ENCODE peak calls at places on chromosome 2, in ten cellular contexts. A is CD8-positive, alpha-beta T cell; F is cardiac muscle cell; G is PC-3; R is upper lobe of left lung; M is right lobe of liver; P is cardiac fibroblast; B is BE2C; L is ovary; Q is astrocyte of the spinal cord. Y is an unnamed sample.

GRCh38 chr2:6372317-6372903 is 493.3 kb downstream of the CMPK2 start:
- DNase-seq in F (no peak), P (no peak), M (no peak), Q (peak), G (no peak), L (no peak), R (no peak), B (no peak), A (no peak), Y (peak)

GRCh38 chr2:225041871-225042799 is at the start of gene DOCK10:
- DNase-seq in B (peak), R (peak), Q (peak), G (peak), L (peak), F (peak), P (peak), M (peak), A (peak), Y (peak)

GRCh38 chr2:193929131-193929530 is 1727.9 kb upstream of the SLC39A10 start:
- DNase-seq in R (no peak), L (no peak), F (no peak), M (no peak), P (peak), G (no peak), Q (no peak), A (no peak), B (peak), Y (no peak)

GRCh38 chr2:179460530-179460929 is 195.9 kb upstream of the SESTD1 start:
- DNase-seq in Q (peak), R (no peak), B (no peak), F (no peak), P (peak), L (peak), G (peak), M (no peak), A (no peak), Y (no peak)

GRCh38 chr2:160375802-160376469 is 117.7 kb downstream of the RBMS1 start:
- DNase-seq in F (no peak), A (no peak), B (no peak), L (no peak), R (no peak), P (peak), M (no peak), G (peak), Q (peak), Y (no peak)

GRCh38 chr2:223641062-223641461 is 38.9 kb upstream of the SCG2 start:
- DNase-seq in A (no peak), L (no peak), R (no peak), B (peak), M (no peak), P (no peak), F (no peak), Q (no peak), G (peak), Y (no peak)

GRCh38 chr2:74552914-74553811 is 579 bp downstream of the LOXL3 start:
- DNase-seq in G (no peak), R (peak), L (peak), A (no peak), M (no peak), Q (no peak), B (peak), P (peak), F (peak), Y (peak)

GRCh38 chr2:218802595-218802994 is 20.6 kb downstream of the CYP27A1 start:
- DNase-seq in M (no peak), P (no peak), A (no peak), B (no peak), F (no peak), L (no peak), R (no peak), Q (no peak), G (no peak), Y (no peak)

GRCh38 chr2:162257416-162257815 is 14.2 kb upstream of the FAP start:
- DNase-seq in M (no peak), F (no peak), G (no peak), L (no peak), B (no peak), P (no peak), R (no peak), A (no peak), Q (no peak), Y (no peak)

GRCh38 chr2:96815326-96816126 is 542 bp upstream of the CNNM3 start:
- DNase-seq in L (no peak), M (peak), R (no peak), B (no peak), G (peak), P (peak), F (no peak), Q (peak), A (no peak), Y (peak)

GRCh38 chr2:167785606-167786005 is 461.8 kb downstream of the STK39 start:
- DNase-seq in A (no peak), L (no peak), G (no peak), P (no peak), R (no peak), Q (peak), F (no peak), M (no peak), B (no peak), Y (no peak)

GRCh38 chr2:155310589-155310988 is 612.1 kb downstream of the KCNJ3 start:
- DNase-seq in Q (peak), P (peak), B (no peak), L (no peak), G (peak), F (peak), A (no peak), M (no peak), R (no peak), Y (no peak)

GRCh38 chr2:102764083-102764482 is 2.3 kb downstream of the TMEM182 start:
- DNase-seq in A (no peak), B (no peak), P (no peak), G (no peak), R (no peak), L (no peak), Q (peak), M (no peak), F (no peak), Y (no peak)

GRCh38 chr2:174919886-174920595 is 85.1 kb downstream of the CHN1 start:
- DNase-seq in A (no peak), M (no peak), Q (no peak), B (no peak), P (no peak), L (no peak), F (no peak), R (no peak), G (no peak), Y (no peak)

GRCh38 chr2:218419630-218420216 is 800 bp downstream of the VIL1 start:
- DNase-seq in Q (no peak), G (no peak), F (peak), L (no peak), R (no peak), A (no peak), B (no peak), P (no peak), M (no peak), Y (peak)

GRCh38 chr2:145822892-145823534 is 1303.1 kb upstream of the ZEB2 start:
- DNase-seq in F (no peak), B (no peak), A (no peak), P (no peak), Q (no peak), M (no peak), G (no peak), R (no peak), L (no peak), Y (no peak)

GRCh38 chr2:239116456-239117246 is 268.8 kb downstream of the TWIST2 start:
- DNase-seq in R (peak), M (no peak), L (no peak), G (peak), P (no peak), A (no peak), B (no peak), F (no peak), Q (peak), Y (no peak)

GRCh38 chr2:121324601-121325000 is 39.6 kb upstream of the TFCP2L1 start:
- DNase-seq in A (no peak), Q (no peak), F (no peak), G (no peak), M (no peak), B (no peak), R (no peak), P (no peak), L (no peak), Y (no peak)

GRCh38 chr2:138019289-138019688 is 55.0 kb downstream of the HNMT start:
- DNase-seq in R (no peak), A (no peak), Q (no peak), B (no peak), P (no peak), L (no peak), M (no peak), G (no peak), F (no peak), Y (no peak)

GRCh38 chr2:148674063-148675020 is 29.8 kb downstream of the EPC2 start:
- DNase-seq in G (peak), F (no peak), B (no peak), P (no peak), M (no peak), R (no peak), A (no peak), Q (no peak), L (no peak), Y (peak)

GRCh38 chr2:21836766-21837543 is 713.2 kb downstream of the TDRD15 start:
- DNase-seq in A (no peak), R (no peak), L (no peak), G (no peak), P (peak), F (no peak), B (no peak), M (no peak), Q (peak), Y (no peak)

GRCh38 chr2:109380502-109381326 is 233.1 kb downstream of the SEPTIN10 start:
- DNase-seq in F (no peak), B (no peak), A (no peak), G (peak), P (no peak), Q (peak), R (no peak), M (no peak), L (peak), Y (no peak)

GRCh38 chr2:50116096-50116495 is 915.8 kb downstream of the NRXN1 start:
- DNase-seq in M (no peak), A (no peak), B (no peak), Q (no peak), R (no peak), L (no peak), G (no peak), F (no peak), P (no peak), Y (no peak)

GRCh38 chr2:239285071-239285931 is 115.5 kb downstream of the HDAC4 start:
- DNase-seq in M (no peak), F (no peak), P (no peak), B (peak), G (no peak), A (no peak), R (peak), L (no peak), Q (no peak), Y (no peak)

GRCh38 chr2:195664528-195664927 is 7.5 kb downstream of the SLC39A10 start:
- DNase-seq in P (peak), L (no peak), A (no peak), Q (peak), M (no peak), F (no peak), B (no peak), G (peak), R (no peak), Y (no peak)
- TF ChIP-seq CTCF in P (peak), L (no peak), A (peak), Q (peak), M (peak), F (peak), B (peak), G (peak), R (no peak), Y (no peak)

GRCh38 chr2:127735044-127735443 is 33.7 kb downstream of the SFT2D3 start:
- DNase-seq in Q (no peak), P (no peak), A (no peak), L (no peak), R (no peak), M (no peak), G (no peak), B (no peak), F (no peak), Y (no peak)
- H3K4me3 ChIP-seq in Q (no peak), P (no peak), A (no peak), L (no peak), R (no peak), M (no peak), G (no peak), B (no peak), F (no peak), Y (no peak)

GRCh38 chr2:12048551-12048950 is 302.1 kb downstream of the LPIN1 start:
- DNase-seq in G (no peak), R (no peak), A (no peak), L (no peak), P (no peak), B (peak), Q (no peak), F (no peak), M (no peak), Y (no peak)
- TF ChIP-seq CTCF in G (peak), R (no peak), A (no peak), L (no peak), P (peak), B (peak), Q (peak), F (peak), M (peak), Y (no peak)

GRCh38 chr2:67918471-67918870 is 144.3 kb downstream of the C1D start:
- DNase-seq in R (no peak), Q (no peak), G (no peak), L (no peak), B (no peak), F (no peak), M (no peak), P (no peak), A (no peak), Y (no peak)

GRCh38 chr2:67919490-67919889 is 143.3 kb downstream of the C1D start:
- DNase-seq in P (peak), M (no peak), A (no peak), Q (no peak), B (no peak), F (peak), G (no peak), R (no peak), L (no peak), Y (no peak)

GRCh38 chr2:67917332-67918054 is 145.3 kb downstream of the C1D start:
- DNase-seq in Q (peak), B (no peak), G (peak), A (no peak), F (no peak), P (peak), L (no peak), M (no peak), R (no peak), Y (no peak)
- H3K4me3 ChIP-seq in Q (no peak), B (no peak), G (peak), A (no peak), F (no peak), P (no peak), L (no peak), M (no peak), R (no peak), Y (no peak)

DNA sequence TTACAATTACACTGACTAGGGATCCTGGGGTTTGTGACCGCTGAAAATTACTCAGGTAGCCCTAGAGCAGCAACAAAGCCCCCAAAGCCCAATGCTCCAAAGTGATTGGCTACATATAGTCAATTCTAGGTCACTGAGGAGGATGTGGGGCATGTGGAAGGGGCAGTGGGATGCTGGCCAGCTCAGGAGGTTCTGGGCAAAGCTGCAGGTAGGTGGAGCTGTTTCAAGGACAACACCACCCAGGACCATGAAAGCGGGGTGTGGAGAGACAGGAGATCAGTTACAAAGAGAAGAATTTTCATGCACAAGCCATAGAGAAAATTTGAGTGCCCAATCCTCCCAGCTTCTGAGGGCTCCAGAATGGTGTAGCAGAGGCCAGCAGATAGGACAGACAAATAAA is 75.0 kb upstream of the CCDC85A start:
- DNase-seq in M (no peak), Q (no peak), G (no peak), P (no peak), B (no peak), R (no peak), A (no peak), F (no peak), L (no peak), Y (no peak)
- TF ChIP-seq CTCF in M (no peak), Q (peak), G (peak), P (no peak), B (peak), R (no peak), A (no peak), F (no peak), L (no peak), Y (no peak)

GRCh38 chr2:105812180-105813044 is 67.7 kb downstream of the NCK2 start:
- DNase-seq in G (no peak), L (peak), F (peak), P (peak), M (no peak), Q (peak), A (no peak), R (peak), B (no peak), Y (peak)
- H3K4me3 ChIP-seq in G (no peak), L (no peak), F (no peak), P (no peak), M (no peak), Q (no peak), A (no peak), R (no peak), B (no peak), Y (no peak)

GRCh38 chr2:72972744-72973535 is 55.6 kb downstream of the EMX1 start:
- DNase-seq in A (no peak), P (no peak), M (no peak), B (no peak), Q (no peak), G (no peak), L (no peak), R (no peak), F (no peak), Y (peak)

GRCh38 chr2:72975017-72975416 is 57.7 kb downstream of the EMX1 start:
- DNase-seq in M (no peak), F (no peak), B (no peak), A (no peak), Q (no peak), P (no peak), L (no peak), R (no peak), G (no peak), Y (no peak)

GRCh38 chr2:72971036-72971435 is 53.7 kb downstream of the EMX1 start:
- DNase-seq in B (no peak), M (no peak), Q (no peak), G (no peak), P (no peak), F (no peak), L (no peak), R (no peak), A (no peak), Y (no peak)

GRCh38 chr2:72974436-72974754 is 57.1 kb downstream of the EMX1 start:
- DNase-seq in L (no peak), F (no peak), M (no peak), P (no peak), G (no peak), Q (no peak), B (no peak), R (no peak), A (no peak), Y (no peak)

DNA sequence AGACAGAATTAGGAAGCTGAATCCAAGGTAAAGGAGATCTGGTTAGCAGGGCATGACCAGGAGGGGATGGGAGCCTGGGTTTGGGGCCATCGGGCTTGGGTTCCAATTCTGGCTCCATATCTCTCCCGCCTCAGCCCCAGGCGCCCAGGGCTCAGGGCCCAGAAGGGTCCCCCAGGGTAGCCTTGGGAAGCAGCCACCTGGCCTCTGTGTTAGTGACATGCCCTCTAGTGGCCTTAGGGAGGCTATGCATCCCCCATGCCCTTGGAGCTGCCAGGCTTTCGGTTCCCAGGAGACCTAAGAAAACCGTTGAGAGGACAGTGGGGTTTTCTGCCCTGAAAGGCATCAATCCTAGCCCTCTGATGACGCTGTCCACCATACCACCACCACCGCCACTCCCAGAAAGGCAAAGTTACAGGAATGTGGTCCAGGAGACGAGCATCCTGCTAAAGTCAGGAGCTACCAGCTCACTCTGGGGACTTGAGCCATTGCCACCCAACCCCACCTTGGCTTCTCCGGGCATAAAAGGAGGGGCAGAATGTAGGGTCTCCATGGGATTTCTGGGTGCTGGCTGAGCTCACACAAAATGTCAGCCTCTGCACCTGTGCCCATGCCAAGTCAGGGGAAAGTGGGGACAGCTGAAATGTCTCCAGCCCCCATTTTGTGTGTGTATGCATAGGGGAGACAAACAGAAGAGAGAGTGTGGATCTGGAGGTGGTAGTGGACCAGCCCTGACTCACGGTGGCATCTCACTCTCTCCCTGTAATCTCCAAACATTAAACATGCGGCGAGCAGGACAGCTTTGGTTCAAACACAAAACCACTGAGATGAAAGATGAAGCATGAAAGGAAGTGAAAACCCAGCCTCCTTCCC is 56.5 kb downstream of the EMX1 start:
- DNase-seq in R (no peak), P (peak), A (no peak), Q (peak), G (peak), F (peak), B (peak), L (no peak), M (no peak), Y (peak)
- TF ChIP-seq CTCF in R (peak), P (peak), A (peak), Q (peak), G (peak), F (peak), B (peak), L (no peak), M (peak), Y (peak)

DNA sequence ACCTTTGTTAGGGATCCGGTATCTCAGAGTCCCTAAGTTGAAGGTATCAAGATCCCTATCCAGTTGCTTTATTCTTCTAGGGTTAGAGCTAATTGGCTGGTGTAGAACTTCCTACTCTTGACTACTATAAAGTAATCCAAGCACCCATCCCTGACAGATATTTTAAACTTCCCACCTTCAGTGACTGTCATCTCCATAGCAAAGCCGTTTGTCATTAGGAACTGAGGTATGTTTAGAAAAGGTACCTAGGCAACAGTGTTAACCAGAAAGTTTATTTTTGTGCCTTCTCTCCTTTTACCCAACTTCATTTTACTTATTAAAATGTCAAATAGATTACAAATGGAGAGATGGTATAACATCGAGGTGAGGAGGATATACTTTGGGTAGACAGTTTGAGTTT is 4.5 kb downstream of the FAM117B start:
- DNase-seq in Q (no peak), R (no peak), B (no peak), L (no peak), G (no peak), A (no peak), M (no peak), P (no peak), F (no peak), Y (no peak)
- H3K4me3 ChIP-seq in Q (no peak), R (no peak), B (no peak), L (no peak), G (no peak), A (peak), M (no peak), P (no peak), F (no peak), Y (no peak)

Y was measured in mucosa of descending colon.